ENCODE peak calls at places on chromosome 20, in six cellular contexts. T is sciatic nerve; N is endothelial cell; F is tibial artery; O is CD8-positive, alpha-beta memory T cell; D is Daoy. X is an unnamed sample.

GRCh38 chr20:56653221-56653620 is 24.1 kb downstream of the TFAP2C start:
- DNase-seq in N (no peak), D (no peak), T (no peak), F (no peak), O (no peak), X (no peak)

GRCh38 chr20:43844778-43845614 is 69.7 kb upstream of the TOX2 start:
- DNase-seq in F (peak; percentile 36), O (no peak), N (no peak), D (peak; percentile 95), T (no peak), X (peak; percentile 4)

GRCh38 chr20:57688295-57688694 is 21.5 kb downstream of the PMEPA1 start:
- DNase-seq in F (no peak), T (no peak), N (no peak), D (no peak), O (no peak), X (no peak)

GRCh38 chr20:38748863-38749153 is 548 bp downstream of the ACTR5 start:
- DNase-seq in D (no peak), O (no peak), N (no peak), T (no peak), F (no peak), X (peak; percentile 77)

GRCh38 chr20:12927489-12927888 is 81.3 kb upstream of the SPTLC3 start:
- DNase-seq in O (no peak), N (no peak), T (no peak), F (no peak), D (peak; percentile 78), X (no peak)

GRCh38 chr20:59421089-59421488 is 120.7 kb downstream of the EDN3 start:
- DNase-seq in F (no peak), N (no peak), O (no peak), T (no peak), D (no peak), X (no peak)

GRCh38 chr20:59997886-59998285 is 39.7 kb downstream of the CDH26 start:
- DNase-seq in T (no peak), D (no peak), O (no peak), F (no peak), N (no peak), X (no peak)

GRCh38 chr20:48912065-48912464 is 9.4 kb upstream of the ARFGEF2 start:
- DNase-seq in F (no peak), T (no peak), O (no peak), D (no peak), N (no peak), X (no peak)

GRCh38 chr20:3123542-3123941 is 36.1 kb downstream of the FASTKD5 start:
- DNase-seq in T (no peak), O (no peak), N (no peak), F (no peak), D (no peak), X (no peak)

GRCh38 chr20:33767100-33767499 is 35.3 kb downstream of the ZNF341 start:
- DNase-seq in D (no peak), N (no peak), F (no peak), O (no peak), T (no peak), X (no peak)

GRCh38 chr20:4151991-4152695 is 136.8 kb upstream of the RNF24 start:
- DNase-seq in F (no peak), T (no peak), D (peak; percentile 89), O (no peak), N (no peak), X (no peak)

GRCh38 chr20:34979366-34980153 is 23.9 kb downstream of the MYH7B start:
- DNase-seq in F (no peak), D (no peak), O (no peak), T (no peak), N (no peak), X (peak; percentile 62)

GRCh38 chr20:10715035-10715434 is 41.2 kb upstream of the JAG1 start:
- DNase-seq in F (no peak), D (peak; percentile 35), T (no peak), O (no peak), N (no peak), X (no peak)

GRCh38 chr20:21145424-21145823 is 19.5 kb downstream of the KIZ start:
- DNase-seq in N (no peak), T (no peak), O (no peak), D (no peak), F (no peak), X (no peak)

GRCh38 chr20:49276895-49277785 is 717 bp downstream of the ZNFX1 start:
- DNase-seq in T (peak; percentile 73), D (no peak), O (peak; percentile 17), N (peak; percentile 13), F (peak; percentile 38), X (no peak)

GRCh38 chr20:51752343-51752951 is 15.7 kb downstream of the ATP9A start:
- DNase-seq in O (no peak), F (no peak), D (peak; percentile 53), N (no peak), T (no peak), X (no peak)

X was measured in small intestine.